ENCODE peak calls at places on chromosomes 16 and 17, in seven cellular contexts. One of them, this sample, is unnamed.

GRCh38 chr16:1820973-1821290 is 5.7 kb downstream of the HAGH start:
- DNase-seq in fibroblast of lung: no peak
- DNase-seq in fibroblast of villous mesenchyme: no peak
- DNase-seq in psoas muscle: no peak
- DNase-seq in AG04450: no peak
- DNase-seq in neuronal stem cell: no peak
- DNase-seq in fibroblast of the aortic adventitia: no peak
- DNase-seq in this sample: no peak

GRCh38 chr17:40417258-40417608 is 463 bp downstream of the TOP2A start:
- DNase-seq in fibroblast of lung: no peak
- DNase-seq in fibroblast of villous mesenchyme: peak
- DNase-seq in psoas muscle: no peak
- DNase-seq in AG04450: no peak
- DNase-seq in neuronal stem cell: no peak
- DNase-seq in fibroblast of the aortic adventitia: no peak
- DNase-seq in this sample: no peak

GRCh38 chr17:8108972-8109668 is 9.2 kb downstream of the ALOXE3 start:
- DNase-seq in fibroblast of lung: no peak
- DNase-seq in fibroblast of villous mesenchyme: no peak
- DNase-seq in psoas muscle: no peak
- DNase-seq in AG04450: no peak
- DNase-seq in neuronal stem cell: no peak
- DNase-seq in fibroblast of the aortic adventitia: no peak
- DNase-seq in this sample: no peak

GRCh38 chr17:2049333-2050245 is 5.3 kb upstream of the HIC1 start:
- DNase-seq in fibroblast of lung: peak
- DNase-seq in fibroblast of villous mesenchyme: peak
- DNase-seq in psoas muscle: peak
- DNase-seq in AG04450: no peak
- DNase-seq in neuronal stem cell: peak
- DNase-seq in fibroblast of the aortic adventitia: peak
- DNase-seq in this sample: peak

GRCh38 chr16:3242709-3243108 is 7.8 kb upstream of the ZNF200 start:
- DNase-seq in fibroblast of lung: no peak
- DNase-seq in fibroblast of villous mesenchyme: no peak
- DNase-seq in psoas muscle: no peak
- DNase-seq in AG04450: no peak
- DNase-seq in neuronal stem cell: no peak
- DNase-seq in fibroblast of the aortic adventitia: no peak
- DNase-seq in this sample: no peak

GRCh38 chr16:15610369-15610871 is 32.5 kb downstream of the MARF1 start:
- DNase-seq in fibroblast of lung: peak
- DNase-seq in fibroblast of villous mesenchyme: no peak
- DNase-seq in psoas muscle: no peak
- DNase-seq in AG04450: no peak
- DNase-seq in neuronal stem cell: no peak
- DNase-seq in fibroblast of the aortic adventitia: peak
- DNase-seq in this sample: no peak

GRCh38 chr16:2009791-2010510 is at the start of gene ZNF598:
- DNase-seq in fibroblast of lung: peak
- DNase-seq in fibroblast of villous mesenchyme: peak
- DNase-seq in psoas muscle: peak
- DNase-seq in AG04450: no peak
- DNase-seq in neuronal stem cell: peak
- DNase-seq in fibroblast of the aortic adventitia: peak
- DNase-seq in this sample: peak

GRCh38 chr16:89383095-89384003 is 107.0 kb downstream of the ANKRD11 start:
- DNase-seq in fibroblast of lung: no peak
- DNase-seq in fibroblast of villous mesenchyme: peak
- DNase-seq in psoas muscle: peak
- DNase-seq in AG04450: no peak
- DNase-seq in neuronal stem cell: no peak
- DNase-seq in fibroblast of the aortic adventitia: peak
- DNase-seq in this sample: peak

GRCh38 chr16:84553873-84554399 is 49.5 kb upstream of the MEAK7 start:
- DNase-seq in fibroblast of lung: no peak
- DNase-seq in fibroblast of villous mesenchyme: no peak
- DNase-seq in psoas muscle: peak
- DNase-seq in AG04450: no peak
- DNase-seq in neuronal stem cell: no peak
- DNase-seq in fibroblast of the aortic adventitia: no peak
- DNase-seq in this sample: peak

GRCh38 chr16:46620265-46621005 is 744 bp downstream of the SHCBP1 start:
- DNase-seq in fibroblast of lung: no peak
- DNase-seq in fibroblast of villous mesenchyme: peak
- DNase-seq in psoas muscle: no peak
- DNase-seq in AG04450: no peak
- DNase-seq in neuronal stem cell: no peak
- DNase-seq in fibroblast of the aortic adventitia: no peak
- DNase-seq in this sample: no peak

GRCh38 chr16:68451656-68452055 is 3.3 kb upstream of the SMPD3 start:
- DNase-seq in fibroblast of lung: no peak
- DNase-seq in fibroblast of villous mesenchyme: no peak
- DNase-seq in psoas muscle: no peak
- DNase-seq in AG04450: no peak
- DNase-seq in neuronal stem cell: no peak
- DNase-seq in fibroblast of the aortic adventitia: no peak
- DNase-seq in this sample: no peak

GRCh38 chr16:4373356-4373908 is 1.8 kb downstream of the VASN start:
- DNase-seq in fibroblast of lung: no peak
- DNase-seq in fibroblast of villous mesenchyme: no peak
- DNase-seq in psoas muscle: no peak
- DNase-seq in AG04450: no peak
- DNase-seq in neuronal stem cell: no peak
- DNase-seq in fibroblast of the aortic adventitia: no peak
- DNase-seq in this sample: no peak

GRCh38 chr17:82300707-82301270 is 16.6 kb downstream of the CD7 start:
- DNase-seq in fibroblast of lung: peak
- DNase-seq in fibroblast of villous mesenchyme: peak
- DNase-seq in psoas muscle: peak
- DNase-seq in AG04450: no peak
- DNase-seq in neuronal stem cell: no peak
- DNase-seq in fibroblast of the aortic adventitia: peak
- DNase-seq in this sample: peak

GRCh38 chr16:3595110-3595486 is 16.3 kb downstream of the SLX4 start:
- DNase-seq in fibroblast of lung: no peak
- DNase-seq in fibroblast of villous mesenchyme: no peak
- DNase-seq in psoas muscle: no peak
- DNase-seq in AG04450: no peak
- DNase-seq in neuronal stem cell: no peak
- DNase-seq in fibroblast of the aortic adventitia: no peak
- DNase-seq in this sample: no peak

GRCh38 chr17:77884967-77885641 is 73.4 kb upstream of the TNRC6C start:
- DNase-seq in fibroblast of lung: no peak
- DNase-seq in fibroblast of villous mesenchyme: no peak
- DNase-seq in psoas muscle: peak
- DNase-seq in AG04450: no peak
- DNase-seq in neuronal stem cell: no peak
- DNase-seq in fibroblast of the aortic adventitia: no peak
- DNase-seq in this sample: peak
- H3K4me3 ChIP-seq in fibroblast of lung: no peak
- H3K4me3 ChIP-seq in fibroblast of villous mesenchyme: no peak
- H3K4me3 ChIP-seq in psoas muscle: no peak
- H3K4me3 ChIP-seq in AG04450: no peak
- H3K4me3 ChIP-seq in neuronal stem cell: no peak
- H3K4me3 ChIP-seq in fibroblast of the aortic adventitia: no peak
- H3K4me3 ChIP-seq in this sample: no peak

GRCh38 chr16:73023752-73024570 is 24.0 kb downstream of the ZFHX3 start:
- DNase-seq in fibroblast of lung: no peak
- DNase-seq in fibroblast of villous mesenchyme: no peak
- DNase-seq in psoas muscle: no peak
- DNase-seq in AG04450: no peak
- DNase-seq in neuronal stem cell: no peak
- DNase-seq in fibroblast of the aortic adventitia: no peak
- DNase-seq in this sample: no peak
- H3K4me3 ChIP-seq in fibroblast of lung: no peak
- H3K4me3 ChIP-seq in fibroblast of villous mesenchyme: no peak
- H3K4me3 ChIP-seq in psoas muscle: no peak
- H3K4me3 ChIP-seq in AG04450: no peak
- H3K4me3 ChIP-seq in neuronal stem cell: no peak
- H3K4me3 ChIP-seq in fibroblast of the aortic adventitia: no peak
- H3K4me3 ChIP-seq in this sample: no peak

GRCh38 chr16:73886378-73886777 is 410.2 kb upstream of the PSMD7 start:
- DNase-seq in fibroblast of lung: no peak
- DNase-seq in fibroblast of villous mesenchyme: no peak
- DNase-seq in psoas muscle: no peak
- DNase-seq in AG04450: no peak
- DNase-seq in neuronal stem cell: no peak
- DNase-seq in fibroblast of the aortic adventitia: no peak
- DNase-seq in this sample: no peak

GRCh38 chr16:73885319-73885718 is 411.3 kb upstream of the PSMD7 start:
- DNase-seq in fibroblast of lung: no peak
- DNase-seq in fibroblast of villous mesenchyme: no peak
- DNase-seq in psoas muscle: no peak
- DNase-seq in AG04450: no peak
- DNase-seq in neuronal stem cell: no peak
- DNase-seq in fibroblast of the aortic adventitia: no peak
- DNase-seq in this sample: no peak

GRCh38 chr16:73887895-73888294 is 408.7 kb upstream of the PSMD7 start:
- DNase-seq in fibroblast of lung: no peak
- DNase-seq in fibroblast of villous mesenchyme: no peak
- DNase-seq in psoas muscle: no peak
- DNase-seq in AG04450: no peak
- DNase-seq in neuronal stem cell: no peak
- DNase-seq in fibroblast of the aortic adventitia: no peak
- DNase-seq in this sample: no peak

GRCh38 chr16:73888840-73889577 is 407.6 kb upstream of the PSMD7 start:
- DNase-seq in fibroblast of lung: peak
- DNase-seq in fibroblast of villous mesenchyme: no peak
- DNase-seq in psoas muscle: no peak
- DNase-seq in AG04450: no peak
- DNase-seq in neuronal stem cell: no peak
- DNase-seq in fibroblast of the aortic adventitia: no peak
- DNase-seq in this sample: no peak

DNA sequence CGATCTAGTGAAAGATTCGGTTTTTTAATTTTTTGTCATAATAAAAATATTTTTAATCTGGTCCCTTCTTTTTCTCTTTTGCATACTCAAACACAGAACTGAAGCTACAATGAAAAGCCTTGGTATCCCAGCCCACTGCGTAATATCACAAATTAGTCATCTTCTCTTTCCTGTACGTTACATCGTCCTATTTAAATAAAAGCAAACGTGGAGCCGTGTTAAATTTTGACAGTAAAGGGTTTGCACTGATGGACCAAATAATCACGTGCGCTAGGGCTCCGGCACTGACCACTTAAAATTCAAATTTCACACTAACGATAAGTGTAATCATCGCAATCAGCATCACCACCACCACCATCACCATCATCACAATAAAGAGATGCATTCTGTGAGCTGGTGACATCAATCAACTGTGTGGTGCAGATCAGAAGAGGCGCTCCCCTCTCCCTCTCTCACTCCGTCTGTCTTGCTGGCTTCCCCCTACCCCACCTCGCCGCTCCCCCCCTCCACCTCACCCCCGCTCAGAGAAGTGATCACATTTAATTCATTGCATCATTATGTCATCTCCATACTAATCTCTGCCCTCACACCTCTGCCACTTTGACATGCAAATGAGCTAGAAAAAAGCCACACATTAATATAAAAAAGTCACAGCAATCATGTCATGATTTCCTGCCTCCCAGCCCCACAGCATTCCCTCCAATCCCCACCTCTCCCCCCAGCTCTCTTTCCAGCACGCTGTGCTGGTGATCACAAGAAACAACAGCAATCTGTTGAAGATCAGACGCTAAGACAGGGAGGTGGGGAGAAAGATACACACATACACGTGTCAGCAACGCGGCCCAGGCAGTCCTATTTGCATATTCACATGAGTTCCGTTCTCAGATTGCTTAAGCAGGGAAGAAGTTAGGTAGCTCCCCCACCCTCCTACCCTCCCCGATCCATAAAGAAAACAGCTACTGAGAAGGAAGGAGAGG is 405.8 kb upstream of the PSMD7 start:
- DNase-seq in fibroblast of lung: peak
- DNase-seq in fibroblast of villous mesenchyme: no peak
- DNase-seq in psoas muscle: no peak
- DNase-seq in AG04450: no peak
- DNase-seq in neuronal stem cell: peak
- DNase-seq in fibroblast of the aortic adventitia: no peak
- DNase-seq in this sample: no peak
- H3K4me3 ChIP-seq in fibroblast of lung: peak
- H3K4me3 ChIP-seq in fibroblast of villous mesenchyme: no peak
- H3K4me3 ChIP-seq in psoas muscle: peak
- H3K4me3 ChIP-seq in AG04450: peak
- H3K4me3 ChIP-seq in neuronal stem cell: peak
- H3K4me3 ChIP-seq in fibroblast of the aortic adventitia: no peak
- H3K4me3 ChIP-seq in this sample: no peak

GRCh38 chr17:74892013-74892841 is 1.2 kb downstream of the FADS6 start:
- DNase-seq in fibroblast of lung: no peak
- DNase-seq in fibroblast of villous mesenchyme: no peak
- DNase-seq in psoas muscle: no peak
- DNase-seq in AG04450: no peak
- DNase-seq in neuronal stem cell: no peak
- DNase-seq in fibroblast of the aortic adventitia: no peak
- DNase-seq in this sample: no peak

GRCh38 chr17:74892974-74893911 is at the start of gene FADS6:
- DNase-seq in fibroblast of lung: no peak
- DNase-seq in fibroblast of villous mesenchyme: no peak
- DNase-seq in psoas muscle: no peak
- DNase-seq in AG04450: no peak
- DNase-seq in neuronal stem cell: no peak
- DNase-seq in fibroblast of the aortic adventitia: no peak
- DNase-seq in this sample: no peak

GRCh38 chr17:74890554-74890953 is 2.9 kb downstream of the FADS6 start:
- DNase-seq in fibroblast of lung: no peak
- DNase-seq in fibroblast of villous mesenchyme: no peak
- DNase-seq in psoas muscle: no peak
- DNase-seq in AG04450: no peak
- DNase-seq in neuronal stem cell: no peak
- DNase-seq in fibroblast of the aortic adventitia: no peak
- DNase-seq in this sample: no peak

GRCh38 chr17:74898376-74898946 is 5.0 kb upstream of the FADS6 start:
- DNase-seq in fibroblast of lung: no peak
- DNase-seq in fibroblast of villous mesenchyme: no peak
- DNase-seq in psoas muscle: no peak
- DNase-seq in AG04450: no peak
- DNase-seq in neuronal stem cell: no peak
- DNase-seq in fibroblast of the aortic adventitia: no peak
- DNase-seq in this sample: no peak

DNA sequence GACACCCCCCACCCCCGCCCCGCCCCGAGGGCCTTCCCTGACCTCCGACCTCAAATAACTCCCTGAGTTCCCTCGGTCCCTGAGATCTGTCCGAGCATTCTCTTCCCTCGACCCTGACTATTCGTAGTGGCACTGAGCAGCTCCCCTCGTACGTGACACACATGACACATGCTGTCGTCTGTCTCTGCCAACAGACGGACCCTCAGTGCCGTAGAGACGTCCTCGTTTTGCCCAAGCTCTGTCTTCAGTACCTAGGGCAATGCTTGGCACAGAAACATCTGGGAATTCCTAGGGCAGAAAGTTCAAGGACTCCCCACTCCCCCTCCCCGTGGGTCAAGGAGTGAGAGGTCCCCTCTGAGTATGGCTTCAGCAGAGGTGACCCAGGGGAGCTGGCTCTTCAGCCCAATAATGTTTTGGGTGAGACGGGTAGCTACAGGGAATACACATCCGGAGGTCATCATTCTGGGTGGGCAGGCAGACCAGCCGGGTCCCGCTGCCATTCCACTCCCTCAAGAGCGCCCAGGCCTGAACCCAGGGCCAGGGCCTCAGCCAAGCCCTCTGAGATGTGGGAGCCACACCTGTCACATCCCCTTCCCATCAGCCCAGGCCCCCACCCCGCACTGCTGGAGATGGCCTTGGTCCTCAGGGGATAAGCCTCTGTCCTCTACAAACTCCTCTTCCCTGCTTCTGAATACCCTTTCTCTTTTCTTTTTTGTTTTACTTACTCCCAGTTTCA is 671 bp upstream of the FADS6 start:
- DNase-seq in fibroblast of lung: no peak
- DNase-seq in fibroblast of villous mesenchyme: no peak
- DNase-seq in psoas muscle: no peak
- DNase-seq in AG04450: no peak
- DNase-seq in neuronal stem cell: no peak
- DNase-seq in fibroblast of the aortic adventitia: no peak
- DNase-seq in this sample: no peak
- H3K4me3 ChIP-seq in fibroblast of lung: no peak
- H3K4me3 ChIP-seq in fibroblast of villous mesenchyme: no peak
- H3K4me3 ChIP-seq in psoas muscle: peak
- H3K4me3 ChIP-seq in AG04450: no peak
- H3K4me3 ChIP-seq in neuronal stem cell: no peak
- H3K4me3 ChIP-seq in fibroblast of the aortic adventitia: no peak
- H3K4me3 ChIP-seq in this sample: no peak